ENCODE peak calls at places on chromosomes 4 and X, in four cellular contexts. C is K562, Y is WTC11, L is GM12878. M is an unnamed sample.

GRCh38 chr4:22695917-22696316 is 3.2 kb downstream of the GBA3 start:
- DNase-seq in Y (no peak), C (no peak), L (no peak), M (no peak)

GRCh38 chr4:1663549-1663948 is 20.6 kb downstream of the FAM53A start:
- DNase-seq in C (no peak), Y (no peak), L (no peak), M (no peak)

GRCh38 chrX:132181364-132181763 is 37.9 kb downstream of the RAP2C start:
- DNase-seq in L (no peak), Y (no peak), C (no peak), M (no peak)

GRCh38 chr4:102778720-102779119 is 18.0 kb upstream of the MANBA start:
- DNase-seq in Y (no peak), L (no peak), C (no peak), M (no peak)

GRCh38 chrX:137052641-137053235 is 18.9 kb upstream of the GPR101 start:
- DNase-seq in C (no peak), L (no peak), Y (peak), M (peak)

GRCh38 chrX:74325130-74326059 is 21.4 kb downstream of the ZCCHC13 start:
- DNase-seq in Y (peak), C (peak), L (no peak), M (peak)

GRCh38 chr4:19748911-19749473 is 502.7 kb upstream of the SLIT2 start:
- DNase-seq in Y (no peak), L (no peak), C (no peak), M (no peak)

GRCh38 chrX:150446151-150446550 is 83.0 kb downstream of the MAMLD1 start:
- DNase-seq in C (no peak), Y (no peak), L (no peak), M (no peak)

GRCh38 chrX:40154229-40154852 is 56.6 kb upstream of the BCOR start:
- DNase-seq in Y (peak), C (peak), L (no peak), M (peak)

GRCh38 chrX:119948381-119948780 is 4.8 kb upstream of the NKAP start:
- DNase-seq in C (no peak), Y (no peak), L (no peak), M (no peak)

GRCh38 chr4:87559090-87559837 is 30.1 kb upstream of the SPARCL1 start:
- DNase-seq in L (peak), C (no peak), Y (peak), M (peak)

GRCh38 chrX:112638691-112639090 is 41.0 kb downstream of the LHFPL1 start:
- DNase-seq in L (no peak), Y (no peak), C (no peak), M (no peak)

GRCh38 chr4:102959503-102959902 is 60.0 kb downstream of the SLC9B1 start:
- DNase-seq in C (no peak), Y (no peak), L (no peak), M (no peak)

GRCh38 chr4:8342651-8343050 is 73.1 kb downstream of the HTRA3 start:
- DNase-seq in L (no peak), C (no peak), Y (peak), M (peak)

GRCh38 chrX:38940547-38940946 is 139.3 kb downstream of the MID1IP1 start:
- DNase-seq in L (no peak), Y (no peak), C (no peak), M (no peak)

GRCh38 chr4:102338405-102338804 is 6.9 kb downstream of the SLC39A8 start:
- DNase-seq in L (no peak), Y (no peak), C (no peak), M (no peak)

GRCh38 chrX:11341274-11342256 is 48.4 kb downstream of the AMELX start:
- DNase-seq in L (peak), C (peak), Y (no peak), M (no peak)

GRCh38 chrX:39152106-39152649 is 350.9 kb downstream of the MID1IP1 start:
- DNase-seq in C (peak), L (no peak), Y (peak), M (peak)

GRCh38 chr4:36332023-36332781 is 50.8 kb downstream of the DTHD1 start:
- DNase-seq in L (peak), Y (no peak), C (no peak), M (no peak)

GRCh38 chr4:173192375-173193162 is 24.0 kb downstream of the GALNT7 start:
- DNase-seq in L (no peak), C (no peak), Y (no peak), M (no peak)

GRCh38 chrX:134764202-134764785 is 106.0 kb upstream of the PLAC1 start:
- DNase-seq in C (peak), L (no peak), Y (no peak), M (peak)

GRCh38 chr4:46931981-46932380 is 22.9 kb upstream of the COX7B2 start:
- DNase-seq in L (peak), Y (peak), C (no peak), M (no peak)

GRCh38 chr4:25233737-25234389 is at the start of gene PI4K2B:
- DNase-seq in L (peak), Y (peak), C (peak), M (peak)

GRCh38 chr4:128540122-128540521 is 252.5 kb upstream of the PGRMC2 start:
- DNase-seq in L (no peak), C (no peak), Y (no peak), M (no peak)

GRCh38 chrX:38166478-38167083 is 54.1 kb downstream of the SRPX start:
- DNase-seq in C (peak), L (no peak), Y (no peak), M (peak)

GRCh38 chr4:7798215-7798995 is 141.3 kb downstream of the AFAP1 start:
- DNase-seq in L (no peak), Y (no peak), C (no peak), M (no peak)

GRCh38 chr4:121814756-121815155 is 8.9 kb downstream of the CCNA2 start:
- DNase-seq in L (no peak), Y (no peak), C (no peak), M (no peak)

GRCh38 chrX:72052415-72053090 is 79.2 kb downstream of the RTL5 start:
- DNase-seq in L (no peak), Y (no peak), C (no peak), M (no peak)

GRCh38 chrX:18983711-18984380 is at the start of gene PHKA2:
- DNase-seq in L (no peak), Y (peak), C (peak), M (peak)

GRCh38 chr4:93658443-93658842 is 170.1 kb upstream of the ATOH1 start:
- DNase-seq in L (no peak), C (no peak), Y (no peak), M (no peak)

GRCh38 chr4:42904986-42905385 is 12.5 kb downstream of the GRXCR1 start:
- DNase-seq in L (no peak), Y (no peak), C (no peak), M (no peak)

GRCh38 chr4:146638801-146639351 is at the start of gene POU4F2:
- DNase-seq in Y (peak), C (no peak), L (no peak), M (peak)

GRCh38 chr4:56425518-56425917 is 9.9 kb downstream of the PPAT start:
- DNase-seq in C (no peak), Y (no peak), L (no peak), M (no peak)

GRCh38 chr4:72971572-72971971 is 97.9 kb downstream of the COX18 start:
- DNase-seq in Y (no peak), L (no peak), C (no peak), M (no peak)

GRCh38 chr4:98447648-98448047 is 186.5 kb downstream of the RAP1GDS1 start:
- DNase-seq in Y (peak), C (no peak), L (no peak), M (no peak)
- TF ChIP-seq USF1 in Y (no peak), C (no peak), L (no peak), M (no peak)

DNA sequence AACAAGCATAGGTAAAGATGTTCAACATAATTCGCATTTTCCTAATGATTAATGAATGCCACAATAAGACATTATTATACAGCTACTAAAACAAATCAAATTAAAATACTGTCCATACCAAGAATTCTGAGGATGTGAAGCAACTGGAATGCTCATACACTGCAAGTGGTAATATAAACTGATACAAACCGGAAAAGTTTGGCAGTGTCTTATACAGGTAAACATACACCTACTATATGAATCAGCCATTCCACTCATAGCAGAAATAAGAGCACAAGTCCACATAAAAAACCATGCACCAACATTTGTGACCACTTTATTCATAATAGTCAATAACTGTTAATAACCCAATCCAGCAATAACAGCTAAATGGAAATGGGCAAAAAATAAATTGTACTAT is 79.3 kb downstream of the FBXW7 start:
- DNase-seq in L (no peak), Y (no peak), C (no peak), M (no peak)
- TF ChIP-seq USF1 in L (no peak), Y (no peak), C (no peak), M (no peak)

GRCh38 chr4:89575840-89576239 is 261.1 kb downstream of the SNCA start:
- DNase-seq in Y (no peak), C (no peak), L (no peak), M (no peak)

GRCh38 chr4:89570931-89571330 is 263.3 kb upstream of the GPRIN3 start:
- DNase-seq in L (no peak), C (no peak), Y (no peak), M (no peak)

GRCh38 chr4:89567936-89568335 is 260.3 kb upstream of the GPRIN3 start:
- DNase-seq in L (no peak), Y (no peak), C (no peak), M (no peak)

DNA sequence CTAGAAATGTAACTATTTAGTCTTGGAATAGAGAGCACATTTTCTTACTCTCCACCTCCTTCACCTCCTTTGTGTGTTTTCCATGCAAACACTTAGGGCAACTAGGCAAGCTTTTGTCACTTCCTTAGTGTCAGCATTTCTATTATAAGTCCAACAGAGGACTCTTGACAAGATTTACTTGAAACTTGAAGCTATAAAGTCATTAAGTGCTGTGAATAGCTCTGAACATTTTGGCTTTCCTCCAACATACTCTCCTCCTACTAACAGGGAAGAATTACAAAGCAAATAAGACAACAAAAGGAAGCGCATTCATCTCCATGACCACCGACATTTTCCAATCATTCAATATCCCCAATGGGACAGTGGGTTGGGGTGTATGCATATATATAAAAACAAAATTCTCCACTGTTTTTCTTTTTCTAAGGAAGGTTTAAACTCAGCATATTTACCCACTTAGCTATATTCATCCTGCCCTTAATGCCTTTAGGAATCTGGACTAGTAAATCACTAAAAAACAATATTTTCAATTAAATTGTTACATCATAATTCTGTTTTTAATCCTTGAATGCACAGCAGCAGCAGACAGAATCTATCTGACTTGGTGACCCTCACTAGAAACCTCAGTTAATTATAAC is 264.6 kb downstream of the SNCA start:
- DNase-seq in Y (no peak), L (no peak), C (no peak), M (no peak)
- TF ChIP-seq USF1 in Y (no peak), L (no peak), C (no peak), M (no peak)

DNA sequence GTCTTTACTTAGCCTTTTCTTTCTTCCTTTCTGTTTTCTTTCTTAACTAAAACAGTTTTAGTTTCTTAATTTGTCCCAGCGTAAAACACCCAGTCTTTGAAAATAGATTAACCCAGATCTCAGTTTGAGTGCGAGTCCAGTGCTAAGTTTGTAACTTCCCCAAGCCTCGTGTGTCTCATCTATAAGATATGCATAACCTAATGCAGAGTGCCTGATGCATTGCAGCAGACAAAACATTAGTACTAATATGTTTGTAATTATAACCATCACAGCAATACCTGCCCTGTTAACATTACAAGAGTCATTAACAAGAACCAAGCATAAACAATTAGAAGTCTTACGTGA is 528 bp upstream of the GEMIN8 start:
- DNase-seq in Y (no peak), C (no peak), L (no peak), M (no peak)
- TF ChIP-seq USF1 in Y (no peak), C (no peak), L (no peak), M (no peak)

DNA sequence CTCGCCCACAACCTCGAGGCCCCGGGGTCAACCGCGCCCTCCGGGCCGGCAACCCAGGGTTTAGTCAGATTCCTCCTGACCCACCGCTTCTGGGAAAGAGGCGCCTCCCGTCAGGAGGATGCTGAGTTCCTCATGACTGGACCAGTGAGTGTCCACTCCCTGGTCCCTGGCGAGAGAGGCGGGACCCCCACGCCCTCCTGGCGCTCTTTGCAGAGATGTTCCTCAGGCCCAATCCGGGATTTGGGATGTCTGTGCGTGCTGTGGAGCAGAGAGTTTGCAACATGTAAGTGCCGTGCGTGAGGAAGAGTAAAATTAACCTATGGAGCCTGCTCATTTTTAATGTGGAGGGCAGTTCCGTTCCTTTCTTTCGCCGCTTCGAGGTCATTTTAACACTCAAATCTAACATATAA is 822 bp upstream of the UGDH start:
- DNase-seq in L (no peak), C (no peak), Y (no peak), M (no peak)
- TF ChIP-seq USF1 in L (no peak), C (no peak), Y (no peak), M (no peak)

DNA sequence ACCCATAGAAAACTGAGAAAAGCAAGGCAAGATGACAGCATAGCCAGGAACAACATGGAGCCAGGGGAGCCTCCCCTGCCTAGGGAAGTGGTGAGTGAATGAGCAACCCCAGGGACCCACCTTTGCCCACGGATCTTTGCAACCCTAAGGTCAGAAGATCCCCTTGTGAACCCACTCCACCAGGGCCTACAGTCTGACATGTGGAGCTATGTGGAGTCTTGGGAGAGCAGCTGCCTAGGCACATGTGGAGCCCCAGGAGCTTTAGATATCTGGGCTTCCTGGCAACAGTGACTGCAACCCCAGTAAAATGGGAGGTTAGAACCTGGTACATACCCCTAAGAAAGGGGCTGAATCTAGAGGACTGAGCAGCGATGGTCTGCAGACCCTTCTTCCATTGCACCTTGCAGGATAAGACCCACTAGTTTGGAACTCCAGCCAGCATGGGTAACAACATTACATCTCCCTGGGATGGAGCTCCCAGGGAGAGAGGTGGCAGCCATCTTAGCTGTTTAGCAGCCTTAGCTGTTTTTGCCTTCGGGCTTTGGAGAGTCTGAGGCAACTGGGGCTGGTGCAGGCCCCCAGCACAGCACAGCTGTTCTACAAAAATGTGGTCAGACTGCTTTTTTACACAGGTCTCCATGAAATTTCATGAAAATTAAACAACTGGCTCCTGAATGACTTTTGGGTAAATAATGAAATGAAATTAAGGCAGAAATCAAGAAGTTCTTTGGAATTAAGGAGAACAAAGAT is 104.7 kb upstream of the TRIM2 start:
- DNase-seq in C (no peak), Y (no peak), L (no peak), M (no peak)
- TF ChIP-seq USF1 in C (no peak), Y (no peak), L (no peak), M (no peak)

GRCh38 chr4:139279723-139280620 is at the start of gene MGARP:
- DNase-seq in C (no peak), Y (peak), L (no peak), M (peak)
- TF ChIP-seq USF1 in C (no peak), Y (no peak), L (no peak), M (no peak)

DNA sequence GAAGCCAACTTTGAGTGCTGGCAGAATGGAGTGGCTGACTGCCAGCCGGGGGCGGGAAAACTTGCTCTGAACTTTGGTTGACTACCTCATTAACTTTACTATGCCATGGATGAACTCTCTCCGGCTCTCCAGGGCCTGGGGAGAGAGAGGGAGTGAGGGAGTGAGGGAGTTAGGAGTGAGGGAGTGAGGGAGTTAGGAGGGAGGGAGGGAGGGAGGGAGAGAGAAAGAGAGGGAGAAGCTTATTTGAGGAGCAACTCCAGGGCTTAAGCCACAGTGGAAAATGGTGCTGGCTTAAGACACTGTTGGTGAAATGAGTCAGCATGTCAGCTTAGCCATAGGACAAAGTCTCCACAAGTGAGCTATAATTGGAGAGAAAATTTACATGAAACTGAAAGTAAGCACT is 280.9 kb upstream of the RPS6KA3 start:
- DNase-seq in C (no peak), L (no peak), Y (no peak), M (no peak)
- TF ChIP-seq USF1 in C (no peak), L (no peak), Y (no peak), M (no peak)

GRCh38 chrX:51614353-51614752 is 4.4 kb downstream of the CENPVL3 start:
- DNase-seq in C (peak), L (no peak), Y (no peak), M (peak)
- TF ChIP-seq USF1 in C (no peak), L (no peak), Y (no peak), M (no peak)

DNA sequence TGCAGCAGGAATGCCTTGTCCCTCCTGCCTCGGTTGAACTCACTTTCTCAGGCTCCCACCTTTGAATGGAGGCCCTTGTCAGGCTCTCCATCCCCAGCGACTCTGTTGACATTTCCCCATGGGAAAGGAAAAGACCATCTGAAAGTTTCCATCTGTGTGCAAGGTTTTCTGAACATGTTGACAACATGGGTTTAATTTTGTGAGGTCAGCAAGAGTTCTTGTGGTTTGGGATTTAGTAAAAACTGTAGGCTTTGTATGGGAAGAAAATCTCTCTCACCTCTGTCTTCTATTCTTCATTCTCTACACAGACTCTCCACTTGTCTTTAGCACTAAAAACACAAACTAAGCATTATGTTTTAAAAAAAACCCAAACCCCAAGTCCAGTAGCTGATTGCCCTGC is 57.9 kb downstream of the TBL1X start:
- DNase-seq in L (no peak), Y (no peak), C (no peak), M (no peak)
- TF ChIP-seq USF1 in L (no peak), Y (no peak), C (no peak), M (no peak)

M was measured in SK-N-SH.